ENCODE peak calls at places on chromosomes 16 and 17, in six cellular contexts. B, P, O, L, I and E are unnamed samples.

GRCh38 chr16:25109643-25110042 is 1.9 kb upstream of the LCMT1 start:
- DNase-seq in B (peak; percentile 85), P (peak; percentile 81), O (no peak), L (no peak), I (no peak), E (peak; percentile 74)

GRCh38 chr16:84414789-84415326 is 46.5 kb downstream of the ATP2C2 start:
- DNase-seq in B (no peak), P (no peak), O (no peak), L (no peak), I (peak; percentile 24), E (no peak)

GRCh38 chr17:29124135-29124930 is 55.9 kb downstream of the MYO18A start:
- DNase-seq in B (no peak), P (no peak), O (peak; percentile 66), L (no peak), I (no peak), E (no peak)

GRCh38 chr17:18896146-18896545 is 38.2 kb downstream of the PRPSAP2 start:
- DNase-seq in B (no peak), P (no peak), O (no peak), L (no peak), I (no peak), E (no peak)

GRCh38 chr16:17343028-17343427 is 127.7 kb downstream of the XYLT1 start:
- DNase-seq in B (no peak), P (peak; percentile 54), O (peak; percentile 54), L (no peak), I (no peak), E (no peak)

GRCh38 chr17:47760409-47761140 is 27.5 kb downstream of the TBX21 start:
- DNase-seq in B (no peak), P (no peak), O (no peak), L (no peak), I (no peak), E (no peak)

GRCh38 chr16:69393898-69394849 is 8.4 kb upstream of the TERF2 start:
- DNase-seq in B (no peak), P (no peak), O (no peak), L (no peak), I (no peak), E (no peak)

GRCh38 chr16:85136705-85137322 is 24.5 kb upstream of the CIBAR2 start:
- DNase-seq in B (peak; percentile 78), P (peak; percentile 35), O (no peak), L (no peak), I (peak; percentile 52), E (no peak)

GRCh38 chr16:24367186-24367585 is 111.1 kb downstream of the CACNG3 start:
- DNase-seq in B (no peak), P (no peak), O (no peak), L (no peak), I (no peak), E (no peak)

GRCh38 chr17:57794841-57795240 is 49.7 kb upstream of the CCDC182 start:
- DNase-seq in B (no peak), P (no peak), O (no peak), L (no peak), I (no peak), E (no peak)

GRCh38 chr16:54361813-54362212 is 75.2 kb upstream of the IRX3 start:
- DNase-seq in B (no peak), P (no peak), O (no peak), L (no peak), I (no peak), E (no peak)

GRCh38 chr17:76519048-76519614 is 17.9 kb upstream of the RHBDF2 start:
- DNase-seq in B (no peak), P (no peak), O (no peak), L (no peak), I (no peak), E (no peak)

GRCh38 chr17:8248751-8249607 is at the start of gene PFAS:
- DNase-seq in B (peak; percentile 92), P (peak; percentile 97), O (peak; percentile 93), L (peak; percentile 95), I (peak; percentile 97), E (peak; percentile 93)

GRCh38 chr16:27374794-27375499 is 27.0 kb upstream of the IL21R start:
- DNase-seq in B (peak; percentile 35), P (peak; percentile 58), O (peak; percentile 74), L (peak; percentile 84), I (peak; percentile 41), E (no peak)

GRCh38 chr17:70169707-70170597 is 620 bp downstream of the KCNJ2 start:
- DNase-seq in B (peak; percentile 67), P (no peak), O (no peak), L (no peak), I (peak; percentile 21), E (no peak)

GRCh38 chr17:77002103-77003045 is 134.2 kb downstream of the MGAT5B start:
- DNase-seq in B (no peak), P (no peak), O (no peak), L (no peak), I (no peak), E (no peak)

GRCh38 chr16:78098544-78099371 is 696 bp upstream of the WWOX start:
- DNase-seq in B (no peak), P (no peak), O (no peak), L (no peak), I (no peak), E (no peak)

GRCh38 chr17:71482625-71483024 is 638.2 kb upstream of the SOX9 start:
- DNase-seq in B (no peak), P (no peak), O (no peak), L (no peak), I (no peak), E (no peak)

GRCh38 chr16:87107221-87107620 is 210.0 kb downstream of the C16orf95 start:
- DNase-seq in B (no peak), P (no peak), O (no peak), L (no peak), I (no peak), E (no peak)

GRCh38 chr16:57264950-57265371 is 19.5 kb downstream of the PLLP start:
- DNase-seq in B (no peak), P (peak; percentile 72), O (no peak), L (no peak), I (no peak), E (peak; percentile 60)

GRCh38 chr17:35588196-35588920 is 1.2 kb downstream of the AP2B1 start:
- DNase-seq in B (no peak), P (no peak), O (no peak), L (no peak), I (no peak), E (no peak)

GRCh38 chr16:65538945-65539344 is 417.1 kb upstream of the CDH11 start:
- DNase-seq in B (no peak), P (no peak), O (no peak), L (no peak), I (no peak), E (no peak)

GRCh38 chr16:82699711-82700495 is 73.1 kb downstream of the CDH13 start:
- DNase-seq in B (no peak), P (no peak), O (no peak), L (no peak), I (no peak), E (no peak)

GRCh38 chr16:64983983-64984382 is 137.9 kb downstream of the CDH11 start:
- DNase-seq in B (no peak), P (no peak), O (peak; percentile 5), L (no peak), I (no peak), E (no peak)

GRCh38 chr17:59165933-59166342 is 10.4 kb downstream of the PRR11 start:
- DNase-seq in B (no peak), P (peak; percentile 41), O (peak; percentile 49), L (no peak), I (no peak), E (no peak)

GRCh38 chr17:4891405-4892062 is 7.8 kb upstream of the C17orf107 start:
- DNase-seq in B (no peak), P (no peak), O (no peak), L (no peak), I (no peak), E (no peak)
- H3K4me1 ChIP-seq in B (no peaks in the 10 kb centered on the region), P (no peaks in the 10 kb centered on the region), O (no peaks in the 10 kb centered on the region), L (no peaks in the 10 kb centered on the region), I (no peaks in the 10 kb centered on the region), E (no peaks in the 10 kb centered on the region)

DNA sequence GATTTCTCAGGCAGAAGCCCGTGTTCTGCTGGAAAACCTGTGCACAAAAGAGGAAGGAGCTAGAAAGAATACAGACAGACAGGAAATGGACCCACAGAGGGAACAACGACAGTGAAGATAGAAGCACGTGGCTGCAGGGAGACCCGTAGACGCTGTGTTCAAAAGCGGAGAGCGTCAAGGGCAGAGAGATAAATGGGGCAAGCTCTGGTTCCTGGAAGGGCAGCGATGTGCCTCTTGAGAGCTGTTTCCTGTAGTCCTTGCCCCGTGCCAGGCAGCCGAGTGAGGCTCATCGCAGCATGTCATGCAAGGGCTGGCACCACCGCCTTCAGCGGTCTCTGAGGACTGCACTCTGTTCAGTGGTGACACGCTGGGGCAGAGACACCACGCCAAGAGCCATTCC is 43.6 kb upstream of the CACNG5 start:
- DNase-seq in B (peak; percentile 24), P (no peak), O (no peak), L (no peak), I (no peak), E (no peak)
- H3K4me3 ChIP-seq in B (no peak overlapping the region), P (no peak overlapping the region), O (no peak overlapping the region), L (no peak overlapping the region), I (no peak overlapping the region), E (no peak overlapping the region)

DNA sequence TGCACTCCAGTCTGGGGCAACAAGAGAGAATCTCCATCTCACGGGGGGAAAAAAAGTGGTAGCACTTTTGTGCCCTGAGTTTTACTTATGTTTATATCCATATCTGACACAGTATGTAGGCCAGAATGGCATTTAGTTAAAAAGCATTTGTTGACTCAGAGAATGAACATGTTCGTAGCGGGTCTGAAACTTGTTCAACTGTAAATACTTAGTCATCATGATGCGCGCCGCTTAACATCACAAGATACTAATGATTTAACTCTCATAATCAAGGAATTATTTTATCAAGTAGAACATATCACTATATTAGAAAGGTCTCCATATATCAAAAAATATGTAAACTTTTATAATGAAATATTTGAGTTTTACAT is 55.3 kb upstream of the ITGA2B start:
- DNase-seq in B (no peak), P (no peak), O (no peak), L (no peak), I (no peak), E (no peak)
- H3K27ac ChIP-seq in B (peak overlapping the region; percentile 52), P (no peak overlapping the region), O (no peak overlapping the region), L (no peak overlapping the region), I (no peak overlapping the region), E (peak overlapping the region; percentile 14)

DNA sequence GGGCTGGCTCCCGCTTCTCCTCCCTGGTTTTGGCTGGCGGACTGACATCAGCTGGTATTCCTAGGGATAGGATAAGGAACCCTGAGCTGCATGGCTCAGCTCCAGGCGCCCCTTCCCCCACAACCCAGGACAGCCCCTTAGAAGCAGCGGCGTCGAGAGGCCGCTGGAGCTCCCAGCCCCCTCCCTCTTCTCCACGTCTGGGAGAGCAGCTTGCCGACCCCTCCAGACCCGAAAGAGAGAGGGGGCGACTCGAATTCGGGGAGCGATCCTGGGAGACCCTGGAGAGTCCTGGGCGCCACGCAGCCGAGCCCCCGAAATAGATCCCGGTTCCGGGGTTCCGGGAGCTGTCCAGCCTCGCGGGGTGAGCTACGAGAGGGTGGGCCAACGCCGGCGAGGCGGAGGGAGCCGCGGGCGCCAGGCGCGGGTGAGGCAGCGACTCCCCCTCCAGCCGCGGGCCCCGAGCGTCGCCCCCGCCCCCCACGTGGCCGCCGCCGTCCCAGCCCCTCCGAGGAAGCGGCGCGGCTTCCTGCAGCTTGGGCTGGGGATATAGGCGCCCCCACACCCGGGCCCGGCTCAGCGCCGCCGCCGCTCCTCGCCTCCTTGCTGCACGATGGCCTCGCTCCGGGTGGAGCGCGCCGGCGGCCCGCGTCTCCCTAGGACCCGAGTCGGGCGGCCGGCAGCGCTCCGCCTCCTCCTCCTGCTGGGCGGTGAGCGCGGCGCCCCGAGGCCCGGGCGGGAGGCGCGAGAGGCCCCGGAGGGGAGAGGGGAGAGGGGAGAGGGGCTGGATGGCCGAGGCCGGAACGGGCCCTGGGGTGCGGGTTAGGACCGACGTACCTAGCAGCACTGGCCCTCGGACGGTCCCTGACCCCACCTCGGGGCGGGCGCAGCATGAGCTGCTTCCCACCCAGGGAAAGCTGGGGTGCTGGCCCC is at the start of gene RAMP2:
- DNase-seq in B (no peak), P (no peak), O (peak; percentile 53), L (no peak), I (peak; percentile 36), E (no peak)
- H3K4me1 ChIP-seq in B (peaks cover 3% of the 10 kb centered on the region), P (peaks cover 12% of the 10 kb centered on the region), O (peaks cover 19% of the 10 kb centered on the region), L (peaks cover 19% of the 10 kb centered on the region), I (peaks cover 38% of the 10 kb centered on the region), E (no peaks in the 10 kb centered on the region)